ENCODE peak calls at places on chromosome 7, in six cellular contexts. Q, F, Z, H, C and B are unnamed samples.

GRCh38 chr7:93119191-93119905 is 1.6 kb upstream of the SAMD9 start:
- DNase-seq in Q (no peak), F (no peak), Z (no peak), H (peak), C (no peak), B (no peak)

GRCh38 chr7:9091282-9091681 is 657.9 kb downstream of the NXPH1 start:
- DNase-seq in Q (no peak), F (no peak), Z (peak), H (no peak), C (no peak), B (no peak)

GRCh38 chr7:151276651-151277590 is 28.4 kb upstream of the SMARCD3 start:
- DNase-seq in Q (peak), F (no peak), Z (peak), H (peak), C (no peak), B (peak)

GRCh38 chr7:192701-193536 is 548 bp downstream of the FAM20C start:
- DNase-seq in Q (no peak), F (no peak), Z (no peak), H (no peak), C (no peak), B (no peak)

GRCh38 chr7:30815016-30815854 is 44.0 kb downstream of the MINDY4 start:
- DNase-seq in Q (peak), F (no peak), Z (no peak), H (peak), C (peak), B (no peak)

GRCh38 chr7:42128703-42129102 is 108.3 kb downstream of the GLI3 start:
- DNase-seq in Q (no peak), F (no peak), Z (peak), H (no peak), C (no peak), B (no peak)

GRCh38 chr7:121049028-121049791 is 60.7 kb downstream of the CPED1 start:
- DNase-seq in Q (no peak), F (no peak), Z (peak), H (peak), C (no peak), B (no peak)

GRCh38 chr7:77674878-77675277 is 21.4 kb upstream of the RSBN1L start:
- DNase-seq in Q (peak), F (no peak), Z (no peak), H (peak), C (no peak), B (no peak)

GRCh38 chr7:57203161-57203791 is 71.0 kb upstream of the ZNF479 start:
- DNase-seq in Q (no peak), F (no peak), Z (no peak), H (no peak), C (no peak), B (no peak)

GRCh38 chr7:6367701-6368211 is 80.0 kb downstream of the DAGLB start:
- DNase-seq in Q (no peak), F (no peak), Z (no peak), H (peak), C (no peak), B (no peak)

GRCh38 chr7:73974101-73974947 is 53.6 kb upstream of the ELN start:
- DNase-seq in Q (no peak), F (no peak), Z (no peak), H (no peak), C (peak), B (peak)

GRCh38 chr7:30717181-30717580 is 34.8 kb upstream of the INMT start:
- DNase-seq in Q (no peak), F (no peak), Z (peak), H (no peak), C (no peak), B (no peak)

GRCh38 chr7:27032843-27033242 is 63.0 kb downstream of the HOXA1 start:
- DNase-seq in Q (no peak), F (no peak), Z (no peak), H (no peak), C (no peak), B (no peak)

GRCh38 chr7:151330656-151331055 is 11.0 kb upstream of the NUB1 start:
- DNase-seq in Q (no peak), F (no peak), Z (no peak), H (no peak), C (no peak), B (no peak)

DNA sequence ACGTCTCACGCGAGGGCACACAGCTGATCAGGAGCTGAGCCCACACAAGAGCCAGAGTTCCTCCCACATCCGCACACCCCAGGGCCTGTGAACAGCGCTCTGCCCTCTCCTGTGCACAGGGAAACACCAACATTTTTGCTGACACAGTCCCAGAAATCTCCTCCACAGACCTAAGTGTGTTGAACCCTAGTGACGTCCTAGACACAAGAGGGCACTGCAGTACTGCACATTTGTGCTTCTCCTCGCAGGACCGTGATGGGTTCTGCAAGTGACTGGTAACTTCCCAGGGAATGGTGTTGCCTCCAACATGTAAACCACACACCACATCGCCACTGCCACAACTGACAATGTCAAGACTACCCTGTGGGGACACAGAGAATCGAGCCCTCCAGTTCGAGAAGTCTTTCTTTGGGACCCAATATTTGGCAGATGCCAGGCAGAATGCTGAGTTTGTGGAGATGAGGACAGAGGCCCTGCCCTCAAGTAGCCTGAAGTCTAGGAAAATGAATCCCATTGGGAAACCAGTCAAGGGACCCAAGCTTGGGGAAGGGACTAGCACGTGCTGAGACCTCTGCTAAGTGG is 170.3 kb downstream of the PAXIP1 start:
- DNase-seq in Q (no peak), F (no peak), Z (no peak), H (no peak), C (no peak), B (peak)
- TF ChIP-seq CTCF in Q (no peak), F (no peak), Z (no peak), H (no peak), C (no peak), B (peak)

GRCh38 chr7:36131026-36131425 is 22.0 kb upstream of the EEPD1 start:
- DNase-seq in Q (no peak), F (no peak), Z (no peak), H (no peak), C (no peak), B (no peak)

GRCh38 chr7:36127075-36127740 is 25.8 kb upstream of the EEPD1 start:
- DNase-seq in Q (no peak), F (no peak), Z (no peak), H (no peak), C (no peak), B (no peak)

GRCh38 chr7:36130236-36130945 is 22.7 kb upstream of the EEPD1 start:
- DNase-seq in Q (no peak), F (no peak), Z (no peak), H (no peak), C (no peak), B (no peak)

GRCh38 chr7:36129048-36129534 is 24.0 kb upstream of the EEPD1 start:
- DNase-seq in Q (no peak), F (no peak), Z (no peak), H (peak), C (peak), B (no peak)

GRCh38 chr7:36128448-36129047 is 24.5 kb upstream of the EEPD1 start:
- DNase-seq in Q (peak), F (no peak), Z (peak), H (peak), C (peak), B (no peak)
- TF ChIP-seq CTCF in Q (peak), F (peak), Z (no peak), H (peak), C (peak), B (peak)

GRCh38 chr7:97818066-97818663 is 54.0 kb downstream of the ASNS start:
- DNase-seq in Q (no peak), F (no peak), Z (no peak), H (no peak), C (no peak), B (no peak)

GRCh38 chr7:97819161-97819560 is 53.0 kb downstream of the ASNS start:
- DNase-seq in Q (no peak), F (no peak), Z (peak), H (no peak), C (no peak), B (no peak)
- TF ChIP-seq CTCF in Q (no peak), F (no peak), Z (peak), H (no peak), C (no peak), B (no peak)

GRCh38 chr7:40604601-40605438 is 470.0 kb downstream of the SUGCT start:
- DNase-seq in Q (peak), F (no peak), Z (peak), H (peak), C (peak), B (peak)
- TF ChIP-seq CTCF in Q (peak), F (no peak), Z (peak), H (peak), C (peak), B (peak)

DNA sequence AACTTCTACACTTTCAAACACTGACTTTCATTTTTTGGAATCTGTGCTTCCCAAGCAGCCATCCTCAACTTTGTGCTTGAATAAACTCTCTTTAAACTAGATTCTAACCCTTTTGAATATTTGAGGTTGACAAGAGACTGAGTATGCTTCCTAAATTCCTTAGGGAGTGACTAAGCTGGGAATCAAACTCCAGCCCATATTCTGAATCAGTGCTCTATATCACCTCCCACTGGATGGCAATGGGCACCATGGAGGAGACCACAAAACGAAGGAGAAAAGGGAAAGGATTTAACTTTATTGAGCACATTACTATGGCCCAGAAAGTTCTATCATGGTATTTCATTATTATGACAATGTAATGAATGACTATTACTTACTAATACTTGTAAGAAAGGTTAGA is 17.2 kb upstream of the SLC26A4 start:
- DNase-seq in Q (no peak), F (no peak), Z (peak), H (peak), C (no peak), B (no peak)
- TF ChIP-seq CTCF in Q (no peak), F (no peak), Z (peak), H (peak), C (no peak), B (no peak)

DNA sequence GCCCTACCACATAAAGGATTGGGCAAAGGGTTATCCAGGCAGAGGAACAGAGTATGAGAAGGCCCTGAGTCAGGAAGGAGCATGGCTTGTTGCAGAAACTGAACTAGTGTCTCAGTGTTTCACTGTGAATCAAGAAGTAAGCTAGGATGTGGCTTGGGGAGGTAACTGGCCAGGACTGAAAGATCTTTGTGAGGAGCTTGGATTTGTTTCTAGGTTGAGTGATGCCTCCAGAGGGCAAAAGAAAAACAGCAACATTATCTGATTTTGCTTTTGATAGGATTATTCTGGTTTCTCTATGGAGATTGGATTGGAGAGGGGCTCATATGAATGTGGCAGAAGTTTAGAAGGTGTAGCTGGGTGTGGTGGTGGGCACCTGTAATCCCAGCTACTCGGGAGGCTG is 137.9 kb upstream of the HDAC9 start:
- DNase-seq in Q (no peak), F (no peak), Z (peak), H (no peak), C (no peak), B (peak)
- TF ChIP-seq CTCF in Q (no peak), F (no peak), Z (peak), H (peak), C (no peak), B (no peak)

GRCh38 chr7:70502117-70502516 is 629.8 kb upstream of the GALNT17 start:
- DNase-seq in Q (no peak), F (no peak), Z (no peak), H (no peak), C (no peak), B (no peak)

GRCh38 chr7:70504254-70504653 is 627.7 kb upstream of the GALNT17 start:
- DNase-seq in Q (no peak), F (no peak), Z (no peak), H (no peak), C (no peak), B (no peak)

GRCh38 chr7:70505468-70505867 is 626.5 kb upstream of the GALNT17 start:
- DNase-seq in Q (no peak), F (no peak), Z (no peak), H (no peak), C (no peak), B (no peak)

GRCh38 chr7:70505886-70506285 is 626.1 kb upstream of the GALNT17 start:
- DNase-seq in Q (no peak), F (no peak), Z (no peak), H (no peak), C (no peak), B (no peak)

DNA sequence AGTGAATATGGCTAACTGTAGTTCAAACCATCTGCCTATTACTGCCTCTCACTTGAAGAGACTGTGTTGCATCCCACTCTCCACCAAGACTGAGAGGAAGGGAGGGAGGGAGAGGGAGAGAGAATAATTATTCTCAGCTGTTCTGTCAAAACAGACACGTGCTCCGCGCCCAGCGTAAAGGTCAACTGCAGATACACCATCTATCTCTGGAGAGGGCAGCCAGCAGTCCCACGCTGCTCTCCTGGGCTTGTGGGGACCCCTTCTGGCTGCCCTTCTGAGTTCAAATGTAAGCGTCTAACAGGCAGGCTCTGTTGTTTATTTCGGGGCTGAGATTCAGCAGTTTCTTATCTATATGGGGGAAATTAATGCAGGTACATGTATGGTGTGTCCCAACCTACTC is 625.5 kb upstream of the GALNT17 start:
- DNase-seq in Q (no peak), F (no peak), Z (peak), H (no peak), C (no peak), B (no peak)
- TF ChIP-seq CTCF in Q (no peak), F (no peak), Z (peak), H (no peak), C (no peak), B (no peak)

DNA sequence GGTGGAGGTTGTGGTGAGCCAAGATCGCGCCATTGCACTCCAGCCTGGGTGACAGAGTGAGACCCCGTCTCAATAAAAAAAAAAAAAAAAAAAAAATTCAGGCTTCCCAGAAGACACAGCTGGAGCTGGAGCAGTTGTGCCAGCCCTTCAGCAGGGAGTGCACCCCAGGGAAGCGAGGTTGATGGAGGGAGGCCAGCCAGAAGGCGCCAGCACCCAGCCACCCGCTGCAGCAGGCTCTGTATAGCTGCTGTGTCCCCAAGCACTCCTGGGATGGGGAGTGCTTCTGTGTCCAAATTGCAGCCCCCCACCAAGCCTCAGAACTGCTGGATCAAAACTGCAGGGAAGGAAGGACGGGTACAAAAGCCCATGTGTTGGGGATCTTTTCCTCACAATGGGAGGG is 47.8 kb downstream of the COBL start:
- DNase-seq in Q (no peak), F (no peak), Z (no peak), H (no peak), C (no peak), B (no peak)
- TF ChIP-seq CTCF in Q (no peak), F (no peak), Z (no peak), H (no peak), C (no peak), B (no peak)

GRCh38 chr7:47301078-47301477 is 280.8 kb downstream of the TNS3 start:
- DNase-seq in Q (no peak), F (no peak), Z (peak), H (no peak), C (no peak), B (no peak)
- TF ChIP-seq CTCF in Q (no peak), F (no peak), Z (peak), H (no peak), C (no peak), B (no peak)

GRCh38 chr7:34471844-34472243 is 186.2 kb upstream of the NPSR1 start:
- DNase-seq in Q (no peak), F (no peak), Z (no peak), H (no peak), C (no peak), B (no peak)
- TF ChIP-seq CTCF in Q (no peak), F (no peak), Z (no peak), H (no peak), C (no peak), B (no peak)